ENCODE peak calls at places on chromosomes 12 and 14, in seven cellular contexts. A is stimulated activated CD8-positive, alpha-beta memory T cell treated with anti-CD3 and anti-CD28 coated beads, Interleukin-15, amount 100 ng/mL, for 4 hours; O is RPMI8226; H is HCT116; R is small intestine; N is NCI-H69; E is fibroblast of pulmonary artery. S is an unnamed sample.

GRCh38 chr14:102050625-102051024 is 36.2 kb downstream of the HSP90AA1 start:
- DNase-seq in A (no peak), O (no peak), H (no peak), R (no peak), N (no peak), E (no peak), S (no peak)

GRCh38 chr12:52351196-52352059 is 15.9 kb downstream of the KRT85 start:
- DNase-seq in A (peak; percentile 38), O (peak; percentile 78), H (no peak), R (no peak), N (no peak), E (no peak), S (no peak)

GRCh38 chr12:27821259-27821973 is 41.4 kb upstream of the MANSC4 start:
- DNase-seq in A (no peak), O (peak; percentile 73), H (peak; percentile 77), R (peak; percentile 76), N (peak; percentile 76), E (peak; percentile 86), S (no peak)

GRCh38 chr14:41549821-41550597 is 56.7 kb upstream of the LRFN5 start:
- DNase-seq in A (no peak), O (no peak), H (no peak), R (no peak), N (no peak), E (peak; percentile 62), S (no peak)

GRCh38 chr14:23569443-23570151 is 2.0 kb upstream of the AP1G2 start:
- DNase-seq in A (no peak), O (no peak), H (peak; percentile 58), R (no peak), N (peak; percentile 58), E (no peak), S (no peak)

GRCh38 chr12:33654313-33654712 is 214.7 kb upstream of the SYT10 start:
- DNase-seq in A (no peak), O (no peak), H (no peak), R (no peak), N (no peak), E (no peak), S (no peak)

GRCh38 chr12:93139028-93139665 is 210.1 kb upstream of the EEA1 start:
- DNase-seq in A (no peak), O (no peak), H (no peak), R (no peak), N (peak; percentile 31), E (no peak), S (no peak)

GRCh38 chr14:64951724-64952123 is 9.2 kb upstream of the GPX2 start:
- DNase-seq in A (no peak), O (no peak), H (no peak), R (no peak), N (no peak), E (no peak), S (no peak)

GRCh38 chr12:29656762-29657538 is 126.8 kb downstream of the TMTC1 start:
- DNase-seq in A (no peak), O (no peak), H (no peak), R (no peak), N (no peak), E (no peak), S (no peak)

GRCh38 chr14:96824283-96824682 is 27.1 kb downstream of the VRK1 start:
- DNase-seq in A (no peak), O (no peak), H (no peak), R (no peak), N (no peak), E (peak; percentile 69), S (no peak)

GRCh38 chr12:77231548-77231947 is 166.2 kb upstream of the E2F7 start:
- DNase-seq in A (no peak), O (peak; percentile 23), H (no peak), R (peak; percentile 71), N (no peak), E (peak; percentile 94), S (no peak)

GRCh38 chr12:116547955-116548471 is 11.2 kb upstream of the MAP1LC3B2 start:
- DNase-seq in A (no peak), O (peak; percentile 47), H (no peak), R (no peak), N (no peak), E (peak; percentile 16), S (no peak)

GRCh38 chr12:119115296-119115905 is 63.3 kb upstream of the HSPB8 start:
- DNase-seq in A (no peak), O (peak; percentile 51), H (peak; percentile 41), R (peak; percentile 26), N (peak; percentile 68), E (peak; percentile 61), S (no peak)

GRCh38 chr14:94342334-94342934 is 19.3 kb upstream of the SERPINA6 start:
- DNase-seq in A (no peak), O (peak; percentile 61), H (peak; percentile 95), R (peak; percentile 98), N (peak; percentile 85), E (peak; percentile 100), S (peak; percentile 89)

GRCh38 chr14:44112774-44113460 is 394.2 kb downstream of the FSCB start:
- DNase-seq in A (no peak), O (no peak), H (no peak), R (no peak), N (no peak), E (peak; percentile 11), S (no peak)

GRCh38 chr14:60514378-60515243 is 5.7 kb downstream of the SIX6 start:
- DNase-seq in A (no peak), O (no peak), H (no peak), R (no peak), N (peak; percentile 96), E (no peak), S (no peak)

GRCh38 chr14:42884100-42884499 is 1277.4 kb downstream of the LRFN5 start:
- DNase-seq in A (no peak), O (no peak), H (no peak), R (no peak), N (peak; percentile 50), E (peak; percentile 91), S (no peak)

GRCh38 chr12:18864900-18865561 is 127.1 kb downstream of the CAPZA3 start:
- DNase-seq in A (no peak), O (no peak), H (no peak), R (peak; percentile 52), N (peak; percentile 3), E (peak; percentile 37), S (no peak)

GRCh38 chr12:46788247-46788887 is 37.4 kb downstream of the SLC38A4 start:
- DNase-seq in A (no peak), O (no peak), H (no peak), R (no peak), N (peak; percentile 26), E (peak; percentile 36), S (no peak)

GRCh38 chr14:87805315-87805723 is 187.7 kb downstream of the GALC start:
- DNase-seq in A (peak; percentile 4), O (peak; percentile 26), H (no peak), R (peak; percentile 5), N (peak; percentile 35), E (peak; percentile 44), S (peak; percentile 46)

GRCh38 chr14:94653321-94653720 is 41.1 kb downstream of the SERPINA3 start:
- DNase-seq in A (no peak), O (no peak), H (no peak), R (no peak), N (no peak), E (no peak), S (no peak)

GRCh38 chr12:95717336-95717928 is 73.1 kb downstream of the NTN4 start:
- DNase-seq in A (no peak), O (no peak), H (no peak), R (no peak), N (no peak), E (no peak), S (no peak)

S was measured in left lung.